ENCODE peak calls at places on chromosome 18, in nine cellular contexts. One of them, this sample, is unnamed.

GRCh38 chr18:59929621-59930295 is 30.0 kb downstream of the PMAIP1 start:
- DNase-seq in A549: no peak
- DNase-seq in tibial nerve: no peak
- DNase-seq in heart left ventricle: no peak
- DNase-seq in K562: no peak
- DNase-seq in adrenal gland: no peak
- DNase-seq in IMR-90: peak
- DNase-seq in breast epithelium: no peak
- DNase-seq in uterus: no peak
- DNase-seq in this sample: no peak

GRCh38 chr18:66457245-66457644 is 146.6 kb downstream of the CDH19 start:
- DNase-seq in A549: no peak
- DNase-seq in tibial nerve: no peak
- DNase-seq in heart left ventricle: no peak
- DNase-seq in K562: no peak
- DNase-seq in adrenal gland: no peak
- DNase-seq in IMR-90: no peak
- DNase-seq in breast epithelium: no peak
- DNase-seq in uterus: no peak
- DNase-seq in this sample: no peak

GRCh38 chr18:37554399-37554787 is 11.2 kb downstream of the CELF4 start:
- DNase-seq in A549: no peak
- DNase-seq in tibial nerve: no peak
- DNase-seq in heart left ventricle: no peak
- DNase-seq in K562: no peak
- DNase-seq in adrenal gland: no peak
- DNase-seq in IMR-90: no peak
- DNase-seq in breast epithelium: no peak
- DNase-seq in uterus: no peak
- DNase-seq in this sample: no peak

GRCh38 chr18:31156831-31157763 is 5.6 kb downstream of the DSC1 start:
- DNase-seq in A549: no peak
- DNase-seq in tibial nerve: no peak
- DNase-seq in heart left ventricle: no peak
- DNase-seq in K562: no peak
- DNase-seq in adrenal gland: no peak
- DNase-seq in IMR-90: no peak
- DNase-seq in breast epithelium: no peak
- DNase-seq in uterus: no peak
- DNase-seq in this sample: no peak

GRCh38 chr18:31041346-31042067 is 1.0 kb downstream of the DSC3 start:
- DNase-seq in A549: no peak
- DNase-seq in tibial nerve: no peak
- DNase-seq in heart left ventricle: no peak
- DNase-seq in K562: no peak
- DNase-seq in adrenal gland: no peak
- DNase-seq in IMR-90: no peak
- DNase-seq in breast epithelium: no peak
- DNase-seq in uterus: no peak
- DNase-seq in this sample: no peak

GRCh38 chr18:36448384-36449290 is 151.1 kb downstream of the FHOD3 start:
- DNase-seq in A549: no peak
- DNase-seq in tibial nerve: no peak
- DNase-seq in heart left ventricle: no peak
- DNase-seq in K562: no peak
- DNase-seq in adrenal gland: no peak
- DNase-seq in IMR-90: no peak
- DNase-seq in breast epithelium: no peak
- DNase-seq in uterus: no peak
- DNase-seq in this sample: no peak

GRCh38 chr18:11309172-11309571 is 159.8 kb upstream of the PIEZO2 start:
- DNase-seq in A549: no peak
- DNase-seq in tibial nerve: no peak
- DNase-seq in heart left ventricle: no peak
- DNase-seq in K562: no peak
- DNase-seq in adrenal gland: no peak
- DNase-seq in IMR-90: no peak
- DNase-seq in breast epithelium: no peak
- DNase-seq in uterus: no peak
- DNase-seq in this sample: no peak

GRCh38 chr18:21364471-21364870 is 122.4 kb downstream of the GREB1L start:
- DNase-seq in A549: no peak
- DNase-seq in tibial nerve: no peak
- DNase-seq in heart left ventricle: no peak
- DNase-seq in K562: no peak
- DNase-seq in adrenal gland: no peak
- DNase-seq in IMR-90: no peak
- DNase-seq in breast epithelium: no peak
- DNase-seq in uterus: no peak
- DNase-seq in this sample: no peak

GRCh38 chr18:37450434-37451133 is 115.0 kb downstream of the CELF4 start:
- DNase-seq in A549: no peak
- DNase-seq in tibial nerve: no peak
- DNase-seq in heart left ventricle: no peak
- DNase-seq in K562: no peak
- DNase-seq in adrenal gland: peak
- DNase-seq in IMR-90: peak
- DNase-seq in breast epithelium: no peak
- DNase-seq in uterus: no peak
- DNase-seq in this sample: no peak

GRCh38 chr18:37524546-37525301 is 40.9 kb downstream of the CELF4 start:
- DNase-seq in A549: no peak
- DNase-seq in tibial nerve: no peak
- DNase-seq in heart left ventricle: no peak
- DNase-seq in K562: peak
- DNase-seq in adrenal gland: no peak
- DNase-seq in IMR-90: no peak
- DNase-seq in breast epithelium: no peak
- DNase-seq in uterus: no peak
- DNase-seq in this sample: no peak

GRCh38 chr18:64110692-64111480 is 38.0 kb downstream of the LINC00305 start:
- DNase-seq in A549: no peak
- DNase-seq in tibial nerve: no peak
- DNase-seq in heart left ventricle: no peak
- DNase-seq in K562: no peak
- DNase-seq in adrenal gland: no peak
- DNase-seq in IMR-90: no peak
- DNase-seq in breast epithelium: no peak
- DNase-seq in uterus: no peak
- DNase-seq in this sample: no peak

GRCh38 chr18:37577051-37577611 is 11.5 kb upstream of the CELF4 start:
- DNase-seq in A549: no peak
- DNase-seq in tibial nerve: no peak
- DNase-seq in heart left ventricle: no peak
- DNase-seq in K562: no peak
- DNase-seq in adrenal gland: no peak
- DNase-seq in IMR-90: no peak
- DNase-seq in breast epithelium: no peak
- DNase-seq in uterus: no peak
- DNase-seq in this sample: no peak

GRCh38 chr18:74496508-74497307 is 545 bp downstream of the CNDP2 start:
- DNase-seq in A549: peak
- DNase-seq in tibial nerve: peak
- DNase-seq in heart left ventricle: peak
- DNase-seq in K562: no peak
- DNase-seq in adrenal gland: peak
- DNase-seq in IMR-90: peak
- DNase-seq in breast epithelium: peak
- DNase-seq in uterus: peak
- DNase-seq in this sample: peak

GRCh38 chr18:3380384-3380961 is 69.5 kb upstream of the TGIF1 start:
- DNase-seq in A549: peak
- DNase-seq in tibial nerve: peak
- DNase-seq in heart left ventricle: no peak
- DNase-seq in K562: no peak
- DNase-seq in adrenal gland: no peak
- DNase-seq in IMR-90: peak
- DNase-seq in breast epithelium: no peak
- DNase-seq in uterus: no peak
- DNase-seq in this sample: no peak

GRCh38 chr18:49911414-49911813 is 98.1 kb upstream of the ACAA2 start:
- DNase-seq in A549: no peak
- DNase-seq in tibial nerve: no peak
- DNase-seq in heart left ventricle: no peak
- DNase-seq in K562: no peak
- DNase-seq in adrenal gland: no peak
- DNase-seq in IMR-90: no peak
- DNase-seq in breast epithelium: no peak
- DNase-seq in uterus: no peak
- DNase-seq in this sample: no peak

GRCh38 chr18:45916302-45916701 is 50.8 kb downstream of the EPG5 start:
- DNase-seq in A549: no peak
- DNase-seq in tibial nerve: no peak
- DNase-seq in heart left ventricle: no peak
- DNase-seq in K562: peak
- DNase-seq in adrenal gland: no peak
- DNase-seq in IMR-90: no peak
- DNase-seq in breast epithelium: no peak
- DNase-seq in uterus: no peak
- DNase-seq in this sample: no peak

GRCh38 chr18:48798334-48799197 is 152.2 kb downstream of the SMAD7 start:
- DNase-seq in A549: no peak
- DNase-seq in tibial nerve: no peak
- DNase-seq in heart left ventricle: no peak
- DNase-seq in K562: no peak
- DNase-seq in adrenal gland: no peak
- DNase-seq in IMR-90: no peak
- DNase-seq in breast epithelium: no peak
- DNase-seq in uterus: peak
- DNase-seq in this sample: no peak

GRCh38 chr18:50847192-50847591 is 27.4 kb upstream of the MRO start:
- DNase-seq in A549: no peak
- DNase-seq in tibial nerve: no peak
- DNase-seq in heart left ventricle: no peak
- DNase-seq in K562: no peak
- DNase-seq in adrenal gland: no peak
- DNase-seq in IMR-90: peak
- DNase-seq in breast epithelium: no peak
- DNase-seq in uterus: no peak
- DNase-seq in this sample: no peak

GRCh38 chr18:12598181-12598921 is 59.6 kb downstream of the SPIRE1 start:
- DNase-seq in A549: no peak
- DNase-seq in tibial nerve: no peak
- DNase-seq in heart left ventricle: no peak
- DNase-seq in K562: no peak
- DNase-seq in adrenal gland: no peak
- DNase-seq in IMR-90: peak
- DNase-seq in breast epithelium: no peak
- DNase-seq in uterus: no peak
- DNase-seq in this sample: no peak
- TF ChIP-seq POLR2A in A549: no peak
- TF ChIP-seq POLR2A in tibial nerve: no peak
- TF ChIP-seq POLR2A in heart left ventricle: no peak
- TF ChIP-seq POLR2A in K562: no peak
- TF ChIP-seq POLR2A in adrenal gland: no peak
- TF ChIP-seq POLR2A in IMR-90: no peak
- TF ChIP-seq POLR2A in breast epithelium: no peak
- TF ChIP-seq POLR2A in uterus: no peak
- TF ChIP-seq POLR2A in this sample: no peak

DNA sequence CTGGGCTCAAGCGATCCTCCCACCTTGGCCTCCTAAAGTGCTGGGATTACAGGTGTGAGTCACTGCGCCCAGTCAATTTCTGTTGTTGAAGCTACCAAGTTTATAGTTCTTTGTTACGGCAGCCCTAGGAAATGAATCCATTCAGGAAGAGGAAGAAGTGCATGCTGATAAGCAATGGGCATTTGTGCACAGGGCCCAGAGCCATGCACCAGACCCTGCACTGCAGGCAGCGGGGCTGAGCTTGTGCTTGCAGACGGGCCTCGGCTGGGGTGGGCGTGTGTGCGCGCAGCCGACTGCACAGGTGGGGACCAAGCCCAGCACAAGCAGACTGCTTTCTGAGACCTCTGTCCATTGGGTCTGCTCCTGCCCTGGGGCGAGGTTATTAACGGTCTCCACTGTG is 144.6 kb downstream of the CABLES1 start:
- DNase-seq in A549: no peak
- DNase-seq in tibial nerve: no peak
- DNase-seq in heart left ventricle: no peak
- DNase-seq in K562: no peak
- DNase-seq in adrenal gland: no peak
- DNase-seq in IMR-90: no peak
- DNase-seq in breast epithelium: no peak
- DNase-seq in uterus: no peak
- DNase-seq in this sample: no peak
- TF ChIP-seq POLR2A in A549: no peak
- TF ChIP-seq POLR2A in tibial nerve: no peak
- TF ChIP-seq POLR2A in heart left ventricle: no peak
- TF ChIP-seq POLR2A in K562: no peak
- TF ChIP-seq POLR2A in adrenal gland: no peak
- TF ChIP-seq POLR2A in IMR-90: no peak
- TF ChIP-seq POLR2A in breast epithelium: no peak
- TF ChIP-seq POLR2A in uterus: no peak
- TF ChIP-seq POLR2A in this sample: no peak

DNA sequence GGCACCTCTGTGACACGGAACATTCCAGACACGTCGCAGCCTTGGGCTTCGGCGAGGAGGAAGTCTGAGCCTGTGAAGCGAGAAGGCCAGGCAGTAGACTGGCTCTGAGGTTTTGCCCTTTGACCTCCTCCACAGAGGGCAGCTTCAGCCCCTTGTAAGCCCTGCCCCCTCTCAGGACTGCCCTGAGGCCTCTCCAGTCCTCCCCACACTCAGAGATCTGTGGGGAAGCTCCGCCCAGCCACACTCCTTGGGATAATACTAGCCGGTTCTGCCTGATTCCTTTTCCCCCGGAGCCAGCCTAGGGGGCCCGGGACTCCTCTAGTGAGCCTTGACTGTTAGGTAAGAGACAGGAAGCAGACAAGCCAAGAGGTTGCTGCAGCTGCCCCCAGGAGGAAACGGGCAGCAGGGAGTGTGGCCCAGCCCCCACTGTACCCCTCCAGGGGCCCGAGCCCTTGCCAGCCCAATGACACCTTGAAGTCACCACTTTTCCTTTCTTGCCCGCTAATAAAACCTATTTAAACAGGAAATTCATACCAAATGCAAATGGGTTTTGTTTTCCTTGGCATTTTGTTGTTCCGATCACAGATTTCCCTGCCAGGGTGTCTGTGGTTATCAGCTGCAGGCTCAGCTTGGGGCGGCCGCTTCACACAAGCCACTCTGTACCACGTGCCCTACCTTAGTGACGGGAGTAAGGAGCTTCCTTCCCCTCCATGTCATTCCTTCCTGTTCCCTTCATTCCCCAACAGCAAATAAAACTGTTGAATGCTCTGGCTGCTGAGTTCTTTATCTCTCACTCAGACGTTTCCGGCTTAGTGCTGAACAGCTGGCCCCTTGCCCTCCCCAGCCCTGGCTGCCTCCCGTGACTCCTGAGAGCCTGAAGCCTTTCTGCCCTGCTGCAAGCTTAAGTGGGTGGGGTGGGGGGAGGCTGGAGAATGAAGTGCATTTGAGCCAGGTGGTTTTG is 124.7 kb downstream of the CABLES1 start:
- DNase-seq in A549: no peak
- DNase-seq in tibial nerve: peak
- DNase-seq in heart left ventricle: peak
- DNase-seq in K562: peak
- DNase-seq in adrenal gland: peak
- DNase-seq in IMR-90: peak
- DNase-seq in breast epithelium: peak
- DNase-seq in uterus: peak
- DNase-seq in this sample: peak
- TF ChIP-seq POLR2A in A549: no peak
- TF ChIP-seq POLR2A in tibial nerve: no peak
- TF ChIP-seq POLR2A in heart left ventricle: no peak
- TF ChIP-seq POLR2A in K562: no peak
- TF ChIP-seq POLR2A in adrenal gland: no peak
- TF ChIP-seq POLR2A in IMR-90: no peak
- TF ChIP-seq POLR2A in breast epithelium: no peak
- TF ChIP-seq POLR2A in uterus: no peak
- TF ChIP-seq POLR2A in this sample: no peak

GRCh38 chr18:8614875-8615274 is 5.6 kb downstream of the RAB12 start:
- DNase-seq in A549: no peak
- DNase-seq in tibial nerve: no peak
- DNase-seq in heart left ventricle: no peak
- DNase-seq in K562: no peak
- DNase-seq in adrenal gland: no peak
- DNase-seq in IMR-90: no peak
- DNase-seq in breast epithelium: no peak
- DNase-seq in uterus: no peak
- DNase-seq in this sample: no peak
- TF ChIP-seq POLR2A in A549: no peak
- TF ChIP-seq POLR2A in tibial nerve: no peak
- TF ChIP-seq POLR2A in heart left ventricle: no peak
- TF ChIP-seq POLR2A in K562: no peak
- TF ChIP-seq POLR2A in adrenal gland: no peak
- TF ChIP-seq POLR2A in IMR-90: no peak
- TF ChIP-seq POLR2A in breast epithelium: no peak
- TF ChIP-seq POLR2A in uterus: no peak
- TF ChIP-seq POLR2A in this sample: no peak